ENCODE peak calls at places on chromosomes 1 and 21, in ten cellular contexts. One of them, this sample, is unnamed.

GRCh38 chr1:50967416-50968020 is 2.5 kb upstream of the CDKN2C start:
- DNase-seq in adrenal gland: peak; percentile 31
- DNase-seq in suprapubic skin: no peak
- DNase-seq in heart left ventricle: no peak
- DNase-seq in GM23338: no peak
- DNase-seq in uterus: no peak
- DNase-seq in cardiac muscle cell: no peak
- DNase-seq in Panc1: no peak
- DNase-seq in IMR-90: no peak
- DNase-seq in Caco-2: no peak
- DNase-seq in this sample: no peak

GRCh38 chr1:53641481-53642214 is 97.3 kb downstream of the GLIS1 start:
- DNase-seq in adrenal gland: no peak
- DNase-seq in suprapubic skin: peak; percentile 46
- DNase-seq in heart left ventricle: peak; percentile 33
- DNase-seq in GM23338: no peak
- DNase-seq in uterus: peak; percentile 8
- DNase-seq in cardiac muscle cell: no peak
- DNase-seq in Panc1: no peak
- DNase-seq in IMR-90: no peak
- DNase-seq in Caco-2: no peak
- DNase-seq in this sample: no peak

GRCh38 chr1:56644064-56644940 is 812 bp upstream of the PRKAA2 start:
- DNase-seq in adrenal gland: peak; percentile 6
- DNase-seq in suprapubic skin: no peak
- DNase-seq in heart left ventricle: no peak
- DNase-seq in GM23338: no peak
- DNase-seq in uterus: no peak
- DNase-seq in cardiac muscle cell: peak; percentile 40
- DNase-seq in Panc1: no peak
- DNase-seq in IMR-90: peak; percentile 73
- DNase-seq in Caco-2: peak; percentile 18
- DNase-seq in this sample: no peak

GRCh38 chr21:8989261-8989882 is 1532.0 kb upstream of the TPTE start:
- DNase-seq in adrenal gland: no peak
- DNase-seq in suprapubic skin: no peak
- DNase-seq in heart left ventricle: no peak
- DNase-seq in GM23338: peak; percentile 86
- DNase-seq in uterus: no peak
- DNase-seq in cardiac muscle cell: no peak
- DNase-seq in Panc1: peak; percentile 69
- DNase-seq in IMR-90: no peak
- DNase-seq in Caco-2: no peak
- DNase-seq in this sample: no peak

GRCh38 chr1:116769561-116769977 is 15.3 kb downstream of the CD2 start:
- DNase-seq in adrenal gland: no peak
- DNase-seq in suprapubic skin: no peak
- DNase-seq in heart left ventricle: no peak
- DNase-seq in GM23338: no peak
- DNase-seq in uterus: no peak
- DNase-seq in cardiac muscle cell: no peak
- DNase-seq in Panc1: no peak
- DNase-seq in IMR-90: no peak
- DNase-seq in Caco-2: no peak
- DNase-seq in this sample: no peak

GRCh38 chr1:174322202-174322862 is 125.4 kb upstream of the GPR52 start:
- DNase-seq in adrenal gland: no peak
- DNase-seq in suprapubic skin: no peak
- DNase-seq in heart left ventricle: no peak
- DNase-seq in GM23338: no peak
- DNase-seq in uterus: no peak
- DNase-seq in cardiac muscle cell: no peak
- DNase-seq in Panc1: no peak
- DNase-seq in IMR-90: no peak
- DNase-seq in Caco-2: no peak
- DNase-seq in this sample: no peak

GRCh38 chr1:94683886-94684285 is 136.3 kb upstream of the SLC44A3 start:
- DNase-seq in adrenal gland: no peak
- DNase-seq in suprapubic skin: no peak
- DNase-seq in heart left ventricle: no peak
- DNase-seq in GM23338: no peak
- DNase-seq in uterus: no peak
- DNase-seq in cardiac muscle cell: no peak
- DNase-seq in Panc1: no peak
- DNase-seq in IMR-90: no peak
- DNase-seq in Caco-2: no peak
- DNase-seq in this sample: no peak

GRCh38 chr1:19436716-19437476 is 48.4 kb downstream of the CAPZB start:
- DNase-seq in adrenal gland: peak; percentile 88
- DNase-seq in suprapubic skin: peak; percentile 92
- DNase-seq in heart left ventricle: peak; percentile 79
- DNase-seq in GM23338: no peak
- DNase-seq in uterus: peak; percentile 74
- DNase-seq in cardiac muscle cell: no peak
- DNase-seq in Panc1: no peak
- DNase-seq in IMR-90: no peak
- DNase-seq in Caco-2: no peak
- DNase-seq in this sample: no peak

GRCh38 chr1:116895073-116895472 is 14.6 kb upstream of the PTGFRN start:
- DNase-seq in adrenal gland: no peak
- DNase-seq in suprapubic skin: no peak
- DNase-seq in heart left ventricle: no peak
- DNase-seq in GM23338: no peak
- DNase-seq in uterus: no peak
- DNase-seq in cardiac muscle cell: no peak
- DNase-seq in Panc1: no peak
- DNase-seq in IMR-90: no peak
- DNase-seq in Caco-2: no peak
- DNase-seq in this sample: no peak

GRCh38 chr1:36160949-36161485 is 5.1 kb downstream of the MAP7D1 start:
- DNase-seq in adrenal gland: no peak
- DNase-seq in suprapubic skin: no peak
- DNase-seq in heart left ventricle: peak; percentile 85
- DNase-seq in GM23338: peak; percentile 87
- DNase-seq in uterus: peak; percentile 51
- DNase-seq in cardiac muscle cell: peak; percentile 54
- DNase-seq in Panc1: no peak
- DNase-seq in IMR-90: peak; percentile 71
- DNase-seq in Caco-2: peak; percentile 7
- DNase-seq in this sample: no peak

GRCh38 chr1:111990878-111991760 is 1.7 kb upstream of the KCND3 start:
- DNase-seq in adrenal gland: peak; percentile 72
- DNase-seq in suprapubic skin: peak; percentile 77
- DNase-seq in heart left ventricle: peak; percentile 76
- DNase-seq in GM23338: peak; percentile 82
- DNase-seq in uterus: peak; percentile 76
- DNase-seq in cardiac muscle cell: peak; percentile 69
- DNase-seq in Panc1: no peak
- DNase-seq in IMR-90: no peak
- DNase-seq in Caco-2: peak; percentile 55
- DNase-seq in this sample: peak; percentile 23

GRCh38 chr21:41316200-41316599 is 401 bp upstream of the FAM3B start:
- DNase-seq in adrenal gland: no peak
- DNase-seq in suprapubic skin: peak; percentile 68
- DNase-seq in heart left ventricle: no peak
- DNase-seq in GM23338: no peak
- DNase-seq in uterus: no peak
- DNase-seq in cardiac muscle cell: no peak
- DNase-seq in Panc1: no peak
- DNase-seq in IMR-90: no peak
- DNase-seq in Caco-2: no peak
- DNase-seq in this sample: no peak

GRCh38 chr21:23861908-23862504 is 1745.3 kb downstream of the MRPL39 start:
- DNase-seq in adrenal gland: no peak
- DNase-seq in suprapubic skin: no peak
- DNase-seq in heart left ventricle: no peak
- DNase-seq in GM23338: no peak
- DNase-seq in uterus: no peak
- DNase-seq in cardiac muscle cell: no peak
- DNase-seq in Panc1: no peak
- DNase-seq in IMR-90: no peak
- DNase-seq in Caco-2: no peak
- DNase-seq in this sample: no peak

GRCh38 chr1:224377676-224378006 is 21.0 kb downstream of the CNIH4 start:
- DNase-seq in adrenal gland: no peak
- DNase-seq in suprapubic skin: no peak
- DNase-seq in heart left ventricle: no peak
- DNase-seq in GM23338: no peak
- DNase-seq in uterus: no peak
- DNase-seq in cardiac muscle cell: no peak
- DNase-seq in Panc1: no peak
- DNase-seq in IMR-90: peak; percentile 84
- DNase-seq in Caco-2: no peak
- DNase-seq in this sample: no peak

GRCh38 chr1:208834346-208835081 is 590.3 kb upstream of the PLXNA2 start:
- DNase-seq in adrenal gland: no peak
- DNase-seq in suprapubic skin: no peak
- DNase-seq in heart left ventricle: no peak
- DNase-seq in GM23338: peak; percentile 3
- DNase-seq in uterus: no peak
- DNase-seq in cardiac muscle cell: peak; percentile 31
- DNase-seq in Panc1: no peak
- DNase-seq in IMR-90: no peak
- DNase-seq in Caco-2: no peak
- DNase-seq in this sample: no peak

GRCh38 chr1:8871539-8871935 is 6.9 kb downstream of the ENO1 start:
- DNase-seq in adrenal gland: no peak
- DNase-seq in suprapubic skin: no peak
- DNase-seq in heart left ventricle: no peak
- DNase-seq in GM23338: peak; percentile 57
- DNase-seq in uterus: no peak
- DNase-seq in cardiac muscle cell: no peak
- DNase-seq in Panc1: no peak
- DNase-seq in IMR-90: no peak
- DNase-seq in Caco-2: peak; percentile 56
- DNase-seq in this sample: no peak
- TF ChIP-seq CTCF in adrenal gland: no peak
- TF ChIP-seq CTCF in suprapubic skin: peak; percentile 17
- TF ChIP-seq CTCF in heart left ventricle: no peak
- TF ChIP-seq CTCF in GM23338: peak; percentile 51
- TF ChIP-seq CTCF in uterus: no peak
- TF ChIP-seq CTCF in cardiac muscle cell: peak; percentile 29
- TF ChIP-seq CTCF in Panc1: peak; percentile 71
- TF ChIP-seq CTCF in IMR-90: peak; percentile 6
- TF ChIP-seq CTCF in Caco-2: peak; percentile 47
- TF ChIP-seq CTCF in this sample: no peak

GRCh38 chr1:166165661-166166399 is 971 bp downstream of the FAM78B start:
- DNase-seq in adrenal gland: peak; percentile 9
- DNase-seq in suprapubic skin: no peak
- DNase-seq in heart left ventricle: no peak
- DNase-seq in GM23338: peak; percentile 50
- DNase-seq in uterus: no peak
- DNase-seq in cardiac muscle cell: peak; percentile 9
- DNase-seq in Panc1: no peak
- DNase-seq in IMR-90: no peak
- DNase-seq in Caco-2: no peak
- DNase-seq in this sample: no peak
- H3K4me3 ChIP-seq in adrenal gland: peak overlapping the region; percentile 35
- H3K4me3 ChIP-seq in suprapubic skin: peak overlapping the region; percentile 85
- H3K4me3 ChIP-seq in heart left ventricle: peak overlapping the region; percentile 31
- H3K4me3 ChIP-seq in GM23338: peak overlapping the region; percentile 83
- H3K4me3 ChIP-seq in uterus: peak overlapping the region; percentile 79
- H3K4me3 ChIP-seq in cardiac muscle cell: peak overlapping the region; percentile 90
- H3K4me3 ChIP-seq in Panc1: peak overlapping the region; percentile 76
- H3K4me3 ChIP-seq in IMR-90: peak overlapping the region; percentile 83
- H3K4me3 ChIP-seq in Caco-2: peak overlapping the region; percentile 53
- H3K4me3 ChIP-seq in this sample: peak overlapping the region; percentile 81

DNA sequence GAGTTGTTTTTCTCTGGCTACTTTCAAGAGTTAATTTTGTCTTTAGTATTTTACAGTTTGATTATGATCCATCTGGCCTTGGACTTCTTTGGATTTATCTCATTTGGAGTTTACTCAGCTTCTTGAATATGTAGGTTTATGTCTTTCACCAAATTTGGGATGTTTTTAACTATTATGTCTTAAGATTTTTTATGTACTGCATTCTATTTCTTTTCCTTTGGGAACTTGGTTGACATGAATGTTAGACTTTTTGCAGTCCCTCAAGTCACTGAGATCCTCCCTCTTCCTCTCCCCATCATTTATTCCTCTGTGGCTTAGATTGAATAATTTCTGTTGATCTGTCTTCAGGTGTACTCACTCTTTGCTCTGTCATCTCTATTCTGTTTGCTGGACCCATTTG is 112.0 kb downstream of the XPR1 start:
- DNase-seq in adrenal gland: no peak
- DNase-seq in suprapubic skin: no peak
- DNase-seq in heart left ventricle: no peak
- DNase-seq in GM23338: no peak
- DNase-seq in uterus: no peak
- DNase-seq in cardiac muscle cell: no peak
- DNase-seq in Panc1: no peak
- DNase-seq in IMR-90: no peak
- DNase-seq in Caco-2: no peak
- DNase-seq in this sample: no peak
- H3K4me1 ChIP-seq in adrenal gland: no peaks in the 10 kb centered on the region
- H3K4me1 ChIP-seq in suprapubic skin: no peaks in the 10 kb centered on the region
- H3K4me1 ChIP-seq in heart left ventricle: no peaks in the 10 kb centered on the region
- H3K4me1 ChIP-seq in GM23338: peaks cover 11% of the 10 kb centered on the region
- H3K4me1 ChIP-seq in uterus: no peaks in the 10 kb centered on the region
- H3K4me1 ChIP-seq in cardiac muscle cell: no peaks in the 10 kb centered on the region
- H3K4me1 ChIP-seq in Panc1: no peaks in the 10 kb centered on the region
- H3K4me1 ChIP-seq in IMR-90: no peaks in the 10 kb centered on the region
- H3K4me1 ChIP-seq in Caco-2: no peaks in the 10 kb centered on the region
- H3K4me1 ChIP-seq in this sample: no peaks in the 10 kb centered on the region

GRCh38 chr1:156751724-156752481 is 428 bp upstream of the HDGF start:
- DNase-seq in adrenal gland: peak; percentile 98
- DNase-seq in suprapubic skin: peak; percentile 99
- DNase-seq in heart left ventricle: peak; percentile 99
- DNase-seq in GM23338: peak; percentile 98
- DNase-seq in uterus: peak; percentile 97
- DNase-seq in cardiac muscle cell: peak; percentile 97
- DNase-seq in Panc1: no peak
- DNase-seq in IMR-90: peak; percentile 95
- DNase-seq in Caco-2: peak; percentile 96
- DNase-seq in this sample: peak; percentile 89

GRCh38 chr1:156750191-156750931 is 1.1 kb downstream of the HDGF start:
- DNase-seq in adrenal gland: peak; percentile 54
- DNase-seq in suprapubic skin: no peak
- DNase-seq in heart left ventricle: no peak
- DNase-seq in GM23338: peak; percentile 31
- DNase-seq in uterus: peak; percentile 45
- DNase-seq in cardiac muscle cell: no peak
- DNase-seq in Panc1: no peak
- DNase-seq in IMR-90: no peak
- DNase-seq in Caco-2: peak; percentile 46
- DNase-seq in this sample: no peak

GRCh38 chr1:156752843-156753486 is 1.5 kb upstream of the HDGF start:
- DNase-seq in adrenal gland: no peak
- DNase-seq in suprapubic skin: no peak
- DNase-seq in heart left ventricle: no peak
- DNase-seq in GM23338: no peak
- DNase-seq in uterus: no peak
- DNase-seq in cardiac muscle cell: no peak
- DNase-seq in Panc1: no peak
- DNase-seq in IMR-90: peak; percentile 64
- DNase-seq in Caco-2: no peak
- DNase-seq in this sample: no peak

GRCh38 chr1:156749429-156750118 is 1.9 kb downstream of the HDGF start:
- DNase-seq in adrenal gland: no peak
- DNase-seq in suprapubic skin: no peak
- DNase-seq in heart left ventricle: no peak
- DNase-seq in GM23338: no peak
- DNase-seq in uterus: no peak
- DNase-seq in cardiac muscle cell: no peak
- DNase-seq in Panc1: no peak
- DNase-seq in IMR-90: no peak
- DNase-seq in Caco-2: no peak
- DNase-seq in this sample: no peak

GRCh38 chr1:156750932-156751723 is at the start of gene HDGF:
- DNase-seq in adrenal gland: peak; percentile 73
- DNase-seq in suprapubic skin: peak; percentile 86
- DNase-seq in heart left ventricle: peak; percentile 81
- DNase-seq in GM23338: peak; percentile 73
- DNase-seq in uterus: peak; percentile 63
- DNase-seq in cardiac muscle cell: peak; percentile 61
- DNase-seq in Panc1: no peak
- DNase-seq in IMR-90: no peak
- DNase-seq in Caco-2: peak; percentile 77
- DNase-seq in this sample: no peak
- TF ChIP-seq CTCF in adrenal gland: peak; percentile 11
- TF ChIP-seq CTCF in suprapubic skin: no peak
- TF ChIP-seq CTCF in heart left ventricle: peak; percentile 11
- TF ChIP-seq CTCF in GM23338: no peak
- TF ChIP-seq CTCF in uterus: no peak
- TF ChIP-seq CTCF in cardiac muscle cell: no peak
- TF ChIP-seq CTCF in Panc1: no peak
- TF ChIP-seq CTCF in IMR-90: no peak
- TF ChIP-seq CTCF in Caco-2: no peak
- TF ChIP-seq CTCF in this sample: no peak